ENCODE peak calls at places on chromosomes 2 and 18, in six cellular contexts. One of them, this sample, is unnamed.
A peak's percentile ranks its signal among the peaks of the same experiment; 100 is the strongest.

GRCh38 chr2:45067859-45068642 is 58.8 kb upstream of the SIX2 start:
- DNase-seq in heart left ventricle: no peak
- DNase-seq in cardiac muscle cell: peak; percentile 69
- DNase-seq in mammary epithelial cell: no peak
- DNase-seq in dorsolateral prefrontal cortex: no peak
- DNase-seq in PC-3: no peak
- DNase-seq in this sample: no peak

GRCh38 chr2:215022418-215022817 is 116.0 kb downstream of the ABCA12 start:
- DNase-seq in PC-3: peak; percentile 13
- DNase-seq in heart left ventricle: no peak
- DNase-seq in mammary epithelial cell: peak; percentile 46
- DNase-seq in cardiac muscle cell: peak; percentile 11
- DNase-seq in dorsolateral prefrontal cortex: no peak
- DNase-seq in this sample: peak; percentile 8

GRCh38 chr18:59650266-59650820 is 46.9 kb downstream of the CCBE1 start:
- DNase-seq in mammary epithelial cell: no peak
- DNase-seq in cardiac muscle cell: no peak
- DNase-seq in heart left ventricle: no peak
- DNase-seq in PC-3: no peak
- DNase-seq in dorsolateral prefrontal cortex: no peak
- DNase-seq in this sample: no peak

GRCh38 chr2:171390941-171391516 is 42.8 kb downstream of the METTL8 start:
- DNase-seq in mammary epithelial cell: peak; percentile 77
- DNase-seq in heart left ventricle: no peak
- DNase-seq in dorsolateral prefrontal cortex: no peak
- DNase-seq in cardiac muscle cell: peak; percentile 55
- DNase-seq in PC-3: peak; percentile 95
- DNase-seq in this sample: no peak

GRCh38 chr2:71069376-71069775 is 928 bp downstream of the NAGK start:
- DNase-seq in PC-3: no peak
- DNase-seq in heart left ventricle: no peak
- DNase-seq in cardiac muscle cell: no peak
- DNase-seq in dorsolateral prefrontal cortex: no peak
- DNase-seq in mammary epithelial cell: peak; percentile 8
- DNase-seq in this sample: no peak

GRCh38 chr2:40488101-40488598 is 36.3 kb upstream of the SLC8A1 start:
- DNase-seq in heart left ventricle: no peak
- DNase-seq in dorsolateral prefrontal cortex: no peak
- DNase-seq in cardiac muscle cell: peak; percentile 68
- DNase-seq in mammary epithelial cell: peak; percentile 6
- DNase-seq in PC-3: peak; percentile 55
- DNase-seq in this sample: peak; percentile 13

GRCh38 chr18:67199993-67200617 is 316.4 kb downstream of the DSEL start:
- DNase-seq in PC-3: peak; percentile 80
- DNase-seq in mammary epithelial cell: peak; percentile 37
- DNase-seq in cardiac muscle cell: peak; percentile 78
- DNase-seq in dorsolateral prefrontal cortex: no peak
- DNase-seq in heart left ventricle: no peak
- DNase-seq in this sample: peak; percentile 25

GRCh38 chr2:177783835-177784448 is 288.6 kb downstream of the PDE11A start:
- DNase-seq in heart left ventricle: no peak
- DNase-seq in dorsolateral prefrontal cortex: no peak
- DNase-seq in mammary epithelial cell: peak; percentile 74
- DNase-seq in PC-3: peak; percentile 84
- DNase-seq in cardiac muscle cell: peak; percentile 92
- DNase-seq in this sample: peak; percentile 4

GRCh38 chr18:8301427-8302172 is 307.6 kb upstream of the RAB12 start:
- DNase-seq in PC-3: peak; percentile 16
- DNase-seq in heart left ventricle: no peak
- DNase-seq in mammary epithelial cell: no peak
- DNase-seq in cardiac muscle cell: peak; percentile 11
- DNase-seq in dorsolateral prefrontal cortex: no peak
- DNase-seq in this sample: no peak

GRCh38 chr2:116537811-116538210 is 1276.7 kb upstream of the DDX18 start:
- DNase-seq in cardiac muscle cell: no peak
- DNase-seq in heart left ventricle: no peak
- DNase-seq in dorsolateral prefrontal cortex: no peak
- DNase-seq in mammary epithelial cell: no peak
- DNase-seq in PC-3: no peak
- DNase-seq in this sample: no peak

GRCh38 chr2:61018319-61018750 is 280 bp upstream of the PUS10 start:
- DNase-seq in cardiac muscle cell: peak; percentile 72
- DNase-seq in mammary epithelial cell: peak; percentile 67
- DNase-seq in PC-3: peak; percentile 56
- DNase-seq in dorsolateral prefrontal cortex: no peak
- DNase-seq in heart left ventricle: no peak
- DNase-seq in this sample: peak; percentile 12

GRCh38 chr2:50720695-50721314 is 311.1 kb downstream of the NRXN1 start:
- DNase-seq in heart left ventricle: no peak
- DNase-seq in PC-3: no peak
- DNase-seq in dorsolateral prefrontal cortex: no peak
- DNase-seq in mammary epithelial cell: no peak
- DNase-seq in cardiac muscle cell: no peak
- DNase-seq in this sample: no peak

GRCh38 chr2:69164379-69164778 is 151.4 kb downstream of the ANTXR1 start:
- DNase-seq in PC-3: no peak
- DNase-seq in dorsolateral prefrontal cortex: no peak
- DNase-seq in mammary epithelial cell: peak; percentile 25
- DNase-seq in heart left ventricle: no peak
- DNase-seq in cardiac muscle cell: peak; percentile 71
- DNase-seq in this sample: no peak

GRCh38 chr2:45992021-45992745 is 305.0 kb upstream of the EPAS1 start:
- DNase-seq in dorsolateral prefrontal cortex: no peak
- DNase-seq in heart left ventricle: no peak
- DNase-seq in cardiac muscle cell: peak; percentile 85
- DNase-seq in PC-3: peak; percentile 96
- DNase-seq in mammary epithelial cell: peak; percentile 60
- DNase-seq in this sample: peak; percentile 85

GRCh38 chr2:20496069-20496468 is 49.2 kb downstream of the RHOB start:
- DNase-seq in cardiac muscle cell: peak; percentile 38
- DNase-seq in dorsolateral prefrontal cortex: no peak
- DNase-seq in heart left ventricle: peak; percentile 15
- DNase-seq in PC-3: peak; percentile 87
- DNase-seq in mammary epithelial cell: peak; percentile 61
- DNase-seq in this sample: no peak

GRCh38 chr2:13696601-13697000 is 935.9 kb upstream of the LRATD1 start:
- DNase-seq in dorsolateral prefrontal cortex: no peak
- DNase-seq in PC-3: no peak
- DNase-seq in cardiac muscle cell: no peak
- DNase-seq in mammary epithelial cell: no peak
- DNase-seq in heart left ventricle: no peak
- DNase-seq in this sample: no peak

GRCh38 chr18:3499498-3499897 is 49.5 kb downstream of the TGIF1 start:
- DNase-seq in dorsolateral prefrontal cortex: no peak
- DNase-seq in cardiac muscle cell: peak; percentile 17
- DNase-seq in mammary epithelial cell: no peak
- DNase-seq in heart left ventricle: no peak
- DNase-seq in PC-3: no peak
- DNase-seq in this sample: no peak

GRCh38 chr2:111664451-111664850 is 219.5 kb downstream of the ANAPC1 start:
- DNase-seq in cardiac muscle cell: no peak
- DNase-seq in PC-3: no peak
- DNase-seq in dorsolateral prefrontal cortex: no peak
- DNase-seq in heart left ventricle: no peak
- DNase-seq in mammary epithelial cell: no peak
- DNase-seq in this sample: no peak

GRCh38 chr18:79938196-79938595 is 13.3 kb downstream of the SLC66A2 start:
- DNase-seq in cardiac muscle cell: no peak
- DNase-seq in heart left ventricle: peak; percentile 17
- DNase-seq in dorsolateral prefrontal cortex: no peak
- DNase-seq in PC-3: no peak
- DNase-seq in mammary epithelial cell: no peak
- DNase-seq in this sample: no peak

GRCh38 chr2:205001306-205001966 is 456.2 kb downstream of the PARD3B start:
- DNase-seq in PC-3: no peak
- DNase-seq in mammary epithelial cell: no peak
- DNase-seq in cardiac muscle cell: no peak
- DNase-seq in dorsolateral prefrontal cortex: no peak
- DNase-seq in heart left ventricle: no peak
- DNase-seq in this sample: no peak

GRCh38 chr18:12518326-12518725 is 110.6 kb downstream of the PRELID3A start:
- DNase-seq in heart left ventricle: no peak
- DNase-seq in cardiac muscle cell: peak; percentile 84
- DNase-seq in dorsolateral prefrontal cortex: no peak
- DNase-seq in PC-3: no peak
- DNase-seq in mammary epithelial cell: no peak
- DNase-seq in this sample: no peak

GRCh38 chr18:77811510-77811909 is 561.9 kb downstream of the GALR1 start:
- DNase-seq in PC-3: peak; percentile 4
- DNase-seq in mammary epithelial cell: no peak
- DNase-seq in cardiac muscle cell: no peak
- DNase-seq in heart left ventricle: no peak
- DNase-seq in dorsolateral prefrontal cortex: no peak
- DNase-seq in this sample: peak; percentile 1

GRCh38 chr2:37632310-37632709 is 39.1 kb downstream of the CDC42EP3 start:
- DNase-seq in PC-3: no peak
- DNase-seq in mammary epithelial cell: no peak
- DNase-seq in heart left ventricle: no peak
- DNase-seq in dorsolateral prefrontal cortex: no peak
- DNase-seq in cardiac muscle cell: no peak
- DNase-seq in this sample: no peak

DNA sequence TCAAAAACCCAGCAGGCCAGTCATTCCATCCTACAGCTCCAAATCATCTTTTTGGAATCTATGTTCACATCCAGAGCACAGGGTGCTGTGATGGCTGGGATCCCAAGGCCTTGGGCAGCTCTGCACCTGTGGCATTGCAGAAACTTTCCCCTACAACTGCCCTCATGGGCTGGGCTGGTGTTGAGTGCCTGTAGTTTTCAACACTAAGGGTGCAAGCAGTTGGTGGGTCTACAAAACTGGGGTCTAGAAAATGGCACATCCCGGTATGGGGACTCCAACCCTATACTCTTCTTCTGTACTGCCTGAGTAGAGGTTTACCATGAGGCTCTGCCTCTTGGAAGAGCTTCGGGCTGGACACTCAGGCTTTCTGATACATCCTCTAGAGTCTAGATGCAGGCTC is 95.2 kb upstream of the TEKT4 start:
- DNase-seq in mammary epithelial cell: no peak
- DNase-seq in PC-3: no peak
- DNase-seq in dorsolateral prefrontal cortex: no peak
- DNase-seq in cardiac muscle cell: no peak
- DNase-seq in heart left ventricle: no peak
- DNase-seq in this sample: no peak
- H3K27ac ChIP-seq in mammary epithelial cell: no peak overlapping the region
- H3K27ac ChIP-seq in PC-3: no peak overlapping the region
- H3K27ac ChIP-seq in dorsolateral prefrontal cortex: no peak overlapping the region
- H3K27ac ChIP-seq in cardiac muscle cell: no peak overlapping the region
- H3K27ac ChIP-seq in heart left ventricle: no peak overlapping the region
- H3K27ac ChIP-seq in this sample: no peak overlapping the region

DNA sequence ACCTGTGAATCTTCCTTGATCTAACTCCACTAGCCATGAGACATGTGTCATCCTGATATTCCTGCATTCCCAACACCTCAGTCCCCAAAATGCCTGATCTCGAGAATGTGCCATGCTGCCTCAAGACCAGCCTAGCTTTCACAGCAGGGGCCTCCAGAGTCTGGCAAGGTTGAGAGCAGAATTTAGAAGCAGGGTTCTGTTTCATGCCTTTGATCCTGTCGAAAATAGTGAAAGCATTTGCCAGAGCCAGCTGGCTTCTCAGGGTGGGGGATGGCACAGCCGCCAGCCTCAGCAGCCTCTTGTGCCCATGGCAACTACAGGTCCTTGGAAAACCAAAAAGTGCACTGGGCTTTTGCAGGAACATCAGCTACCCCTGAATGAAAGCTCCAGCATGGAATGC is 143.5 kb downstream of the RTN4 start:
- DNase-seq in PC-3: no peak
- DNase-seq in heart left ventricle: no peak
- DNase-seq in mammary epithelial cell: no peak
- DNase-seq in dorsolateral prefrontal cortex: peak; percentile 68
- DNase-seq in cardiac muscle cell: no peak
- DNase-seq in this sample: no peak
- TF ChIP-seq CTCF in PC-3: no peak
- TF ChIP-seq CTCF in heart left ventricle: no peak
- TF ChIP-seq CTCF in mammary epithelial cell: no peak
- TF ChIP-seq CTCF in dorsolateral prefrontal cortex: no peak
- TF ChIP-seq CTCF in cardiac muscle cell: no peak
- TF ChIP-seq CTCF in this sample: no peak

GRCh38 chr2:236644067-236644466 is 74.4 kb downstream of the ACKR3 start:
- DNase-seq in PC-3: no peak
- DNase-seq in dorsolateral prefrontal cortex: no peak
- DNase-seq in mammary epithelial cell: no peak
- DNase-seq in heart left ventricle: no peak
- DNase-seq in cardiac muscle cell: no peak
- DNase-seq in this sample: no peak
- H3K27ac ChIP-seq in PC-3: no peak overlapping the region
- H3K27ac ChIP-seq in dorsolateral prefrontal cortex: no peak overlapping the region
- H3K27ac ChIP-seq in mammary epithelial cell: no peak overlapping the region
- H3K27ac ChIP-seq in heart left ventricle: no peak overlapping the region
- H3K27ac ChIP-seq in cardiac muscle cell: no peak overlapping the region
- H3K27ac ChIP-seq in this sample: peak overlapping the region; percentile 5

GRCh38 chr18:56312554-56312953 is 325.8 kb downstream of the TXNL1 start:
- DNase-seq in dorsolateral prefrontal cortex: no peak
- DNase-seq in cardiac muscle cell: no peak
- DNase-seq in mammary epithelial cell: no peak
- DNase-seq in heart left ventricle: no peak
- DNase-seq in PC-3: no peak
- DNase-seq in this sample: no peak

GRCh38 chr18:56309104-56309503 is 329.3 kb downstream of the TXNL1 start:
- DNase-seq in dorsolateral prefrontal cortex: no peak
- DNase-seq in cardiac muscle cell: no peak
- DNase-seq in mammary epithelial cell: no peak
- DNase-seq in PC-3: no peak
- DNase-seq in heart left ventricle: no peak
- DNase-seq in this sample: no peak

GRCh38 chr18:56315363-56315762 is 323.0 kb downstream of the TXNL1 start:
- DNase-seq in dorsolateral prefrontal cortex: no peak
- DNase-seq in PC-3: peak; percentile 53
- DNase-seq in cardiac muscle cell: peak; percentile 31
- DNase-seq in mammary epithelial cell: peak; percentile 35
- DNase-seq in heart left ventricle: no peak
- DNase-seq in this sample: peak; percentile 1

GRCh38 chr18:56316727-56317126 is 321.7 kb downstream of the TXNL1 start:
- DNase-seq in heart left ventricle: no peak
- DNase-seq in dorsolateral prefrontal cortex: no peak
- DNase-seq in mammary epithelial cell: no peak
- DNase-seq in PC-3: no peak
- DNase-seq in cardiac muscle cell: no peak
- DNase-seq in this sample: no peak

GRCh38 chr18:56314396-56314795 is 324.0 kb downstream of the TXNL1 start:
- DNase-seq in cardiac muscle cell: peak; percentile 29
- DNase-seq in dorsolateral prefrontal cortex: no peak
- DNase-seq in mammary epithelial cell: no peak
- DNase-seq in PC-3: no peak
- DNase-seq in heart left ventricle: no peak
- DNase-seq in this sample: no peak
- TF ChIP-seq CTCF in cardiac muscle cell: peak; percentile 16
- TF ChIP-seq CTCF in dorsolateral prefrontal cortex: no peak
- TF ChIP-seq CTCF in mammary epithelial cell: no peak
- TF ChIP-seq CTCF in PC-3: peak; percentile 48
- TF ChIP-seq CTCF in heart left ventricle: no peak
- TF ChIP-seq CTCF in this sample: no peak

GRCh38 chr2:217478831-217479435 is 523.9 kb downstream of the TNS1 start:
- DNase-seq in heart left ventricle: no peak
- DNase-seq in dorsolateral prefrontal cortex: no peak
- DNase-seq in mammary epithelial cell: no peak
- DNase-seq in PC-3: no peak
- DNase-seq in cardiac muscle cell: no peak
- DNase-seq in this sample: no peak
- H3K27ac ChIP-seq in heart left ventricle: no peak overlapping the region
- H3K27ac ChIP-seq in dorsolateral prefrontal cortex: no peak overlapping the region
- H3K27ac ChIP-seq in mammary epithelial cell: no peak overlapping the region
- H3K27ac ChIP-seq in PC-3: no peak overlapping the region
- H3K27ac ChIP-seq in cardiac muscle cell: no peak overlapping the region
- H3K27ac ChIP-seq in this sample: no peak overlapping the region

GRCh38 chr2:81901017-81901416 is 1596.5 kb upstream of the LRRTM1 start:
- DNase-seq in PC-3: peak; percentile 54
- DNase-seq in heart left ventricle: no peak
- DNase-seq in cardiac muscle cell: peak; percentile 5
- DNase-seq in mammary epithelial cell: no peak
- DNase-seq in dorsolateral prefrontal cortex: no peak
- DNase-seq in this sample: peak; percentile 12
- TF ChIP-seq CTCF in PC-3: peak; percentile 63
- TF ChIP-seq CTCF in heart left ventricle: no peak
- TF ChIP-seq CTCF in cardiac muscle cell: peak; percentile 38
- TF ChIP-seq CTCF in mammary epithelial cell: peak; percentile 25
- TF ChIP-seq CTCF in dorsolateral prefrontal cortex: no peak
- TF ChIP-seq CTCF in this sample: peak; percentile 34

This sample was measured in RWPE1.